ENCODE peak calls at places on chromosomes 5 and 9, in four cellular contexts. One of them, this sample, is unnamed.
A peak's percentile ranks its signal among the peaks of the same experiment; 100 is the strongest.

GRCh38 chr5:143605403-143606005 is 202.0 kb upstream of the NR3C1 start:
- DNase-seq in H1: no peak
- DNase-seq in GM12878: peak; percentile 60
- DNase-seq in HepG2: no peak
- DNase-seq in this sample: no peak

GRCh38 chr9:131395027-131395744 is 1.3 kb downstream of the PRRC2B start:
- DNase-seq in GM12878: peak; percentile 26
- DNase-seq in HepG2: no peak
- DNase-seq in H1: peak; percentile 71
- DNase-seq in this sample: no peak

GRCh38 chr9:88781500-88782391 is 209.5 kb upstream of the S1PR3 start:
- DNase-seq in GM12878: no peak
- DNase-seq in H1: no peak
- DNase-seq in HepG2: peak; percentile 23
- DNase-seq in this sample: peak; percentile 35

GRCh38 chr5:128534729-128535128 is 3.3 kb downstream of the FBN2 start:
- DNase-seq in GM12878: no peak
- DNase-seq in HepG2: no peak
- DNase-seq in H1: no peak
- DNase-seq in this sample: no peak

GRCh38 chr5:170097934-170098333 is 7.8 kb upstream of the FOXI1 start:
- DNase-seq in H1: no peak
- DNase-seq in GM12878: no peak
- DNase-seq in HepG2: no peak
- DNase-seq in this sample: no peak

GRCh38 chr5:107885601-107886000 is 214.9 kb upstream of the EFNA5 start:
- DNase-seq in H1: no peak
- DNase-seq in GM12878: no peak
- DNase-seq in HepG2: no peak
- DNase-seq in this sample: no peak

GRCh38 chr5:671459-672328 is 21.5 kb downstream of the TPPP start:
- DNase-seq in H1: peak; percentile 90
- DNase-seq in GM12878: no peak
- DNase-seq in HepG2: peak; percentile 57
- DNase-seq in this sample: peak; percentile 36

GRCh38 chr9:4413856-4414255 is 76.4 kb upstream of the SLC1A1 start:
- DNase-seq in H1: no peak
- DNase-seq in HepG2: no peak
- DNase-seq in GM12878: no peak
- DNase-seq in this sample: no peak

GRCh38 chr5:143056331-143056689 is 286.1 kb downstream of the ARHGAP26 start:
- DNase-seq in H1: no peak
- DNase-seq in GM12878: no peak
- DNase-seq in HepG2: no peak
- DNase-seq in this sample: no peak

GRCh38 chr5:39420482-39421145 is 4.2 kb downstream of the DAB2 start:
- DNase-seq in HepG2: no peak
- DNase-seq in H1: no peak
- DNase-seq in GM12878: no peak
- DNase-seq in this sample: no peak

GRCh38 chr5:39419830-39420229 is 5.0 kb downstream of the DAB2 start:
- DNase-seq in HepG2: no peak
- DNase-seq in GM12878: no peak
- DNase-seq in H1: no peak
- DNase-seq in this sample: no peak

GRCh38 chr5:39423331-39423751 is 1.4 kb downstream of the DAB2 start:
- DNase-seq in GM12878: no peak
- DNase-seq in H1: no peak
- DNase-seq in HepG2: no peak
- DNase-seq in this sample: no peak

GRCh38 chr5:39422886-39423285 is 1.9 kb downstream of the DAB2 start:
- DNase-seq in HepG2: peak; percentile 56
- DNase-seq in GM12878: no peak
- DNase-seq in H1: no peak
- DNase-seq in this sample: no peak

DNA sequence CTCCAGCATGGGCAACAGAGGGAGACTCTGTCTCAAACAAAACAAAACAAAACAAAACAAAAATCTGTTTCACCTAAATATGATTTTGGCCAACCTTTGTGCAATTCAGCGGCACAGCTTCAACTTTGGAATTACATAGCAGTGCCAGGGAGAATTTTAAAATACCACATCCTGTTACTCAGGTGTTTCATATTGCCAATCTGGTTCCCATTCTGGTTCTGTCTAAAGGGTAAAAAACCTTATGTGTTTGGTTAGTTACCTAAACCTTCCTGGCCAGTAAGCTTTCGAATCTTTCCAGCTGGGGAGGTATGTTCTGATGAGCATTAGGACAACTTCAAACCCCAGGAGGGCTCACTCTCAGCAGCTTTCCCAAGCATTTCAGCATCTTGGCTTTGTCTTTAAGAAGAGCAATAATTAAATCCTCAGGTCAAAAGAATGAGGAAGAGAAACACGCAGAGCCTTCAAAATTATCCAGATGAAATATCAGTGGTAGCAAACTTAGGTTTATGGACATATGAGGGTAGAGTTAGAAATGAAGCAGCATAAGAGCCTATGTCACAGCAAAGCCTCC is 2.7 kb downstream of the DAB2 start:
- DNase-seq in HepG2: no peak
- DNase-seq in H1: no peak
- DNase-seq in GM12878: no peak
- DNase-seq in this sample: no peak
- H3K4me3 ChIP-seq in HepG2: no peak overlapping the region
- H3K4me3 ChIP-seq in H1: no peak overlapping the region
- H3K4me3 ChIP-seq in GM12878: no peak overlapping the region
- H3K4me3 ChIP-seq in this sample: no peak overlapping the region

DNA sequence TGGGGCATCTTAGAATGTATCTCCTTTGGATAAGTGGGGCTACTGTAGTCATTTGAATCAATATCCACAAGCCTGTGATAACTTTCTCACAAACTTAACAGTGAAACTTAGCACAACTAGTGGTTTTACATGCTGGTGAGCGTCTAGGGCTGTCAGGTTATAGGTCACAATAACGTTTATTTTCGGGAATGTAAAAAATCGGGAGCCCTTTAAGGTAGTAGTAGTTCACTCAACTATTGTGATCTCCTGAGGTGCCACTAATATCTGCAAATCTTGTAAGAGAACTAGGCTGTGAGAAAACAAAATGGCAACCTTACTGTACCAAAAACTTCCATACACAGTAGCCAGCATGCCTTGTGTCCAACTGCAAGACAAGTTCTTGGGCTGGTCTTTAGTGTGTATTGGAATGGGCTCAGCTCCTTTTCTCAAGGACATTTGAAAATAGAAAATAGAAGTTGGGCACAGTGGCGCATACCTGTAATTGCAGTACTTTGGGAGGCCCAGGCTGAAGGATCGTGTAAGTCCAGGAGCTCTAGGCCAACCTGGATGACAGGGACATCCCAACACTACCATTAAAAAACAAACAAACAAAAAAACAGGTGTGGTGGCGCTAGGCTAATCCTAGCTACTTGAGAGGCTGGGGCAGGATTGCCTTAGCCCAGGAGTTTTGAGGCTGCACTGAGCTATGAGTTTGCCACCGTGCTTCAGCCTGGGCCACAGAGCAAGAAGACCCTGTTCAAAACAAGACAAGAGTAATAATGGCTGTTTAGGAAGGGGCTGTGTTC is 5.2 kb upstream of the PKN3 start:
- DNase-seq in GM12878: no peak
- DNase-seq in H1: no peak
- DNase-seq in HepG2: no peak
- DNase-seq in this sample: no peak
- TF ChIP-seq YY1 in GM12878: no peak
- TF ChIP-seq YY1 in H1: no peak
- TF ChIP-seq YY1 in HepG2: no peak
- TF ChIP-seq YY1 in this sample: no peak

DNA sequence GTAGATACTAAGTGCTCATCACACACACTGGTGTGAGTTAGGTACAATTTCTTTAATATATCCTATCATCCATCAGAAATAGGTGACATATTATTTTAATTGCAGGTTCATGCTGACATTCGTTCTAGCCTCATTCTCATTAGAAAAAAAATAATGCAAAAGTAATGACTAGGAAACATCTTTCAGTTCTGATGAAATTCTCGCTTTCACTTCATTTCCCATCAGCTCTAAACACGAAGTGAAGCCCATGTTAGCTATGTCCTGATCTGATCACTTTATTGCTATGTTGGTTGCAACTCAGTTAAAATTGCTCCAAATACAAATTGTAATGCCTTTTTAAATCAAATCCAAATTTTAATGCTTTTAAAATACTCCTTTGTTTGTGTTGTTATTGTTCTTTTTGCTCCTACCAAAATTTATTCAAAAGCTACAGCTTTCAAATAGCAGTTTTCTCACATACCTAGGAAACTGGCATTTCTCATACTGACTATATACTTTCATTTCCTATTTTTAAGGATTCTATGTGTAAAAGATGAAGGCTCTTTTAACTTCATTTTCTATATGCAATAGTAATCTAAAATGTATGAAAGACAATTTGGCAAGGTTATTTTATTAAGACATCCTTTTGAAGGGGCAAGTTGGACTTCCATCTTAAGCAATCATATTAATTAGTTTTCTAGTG is 1237.8 kb upstream of the ACO1 start:
- DNase-seq in HepG2: no peak
- DNase-seq in GM12878: no peak
- DNase-seq in H1: no peak
- DNase-seq in this sample: no peak
- TF ChIP-seq SUZ12 in HepG2: no peak
- TF ChIP-seq SUZ12 in GM12878: no peak
- TF ChIP-seq SUZ12 in H1: no peak
- TF ChIP-seq SUZ12 in this sample: no peak

DNA sequence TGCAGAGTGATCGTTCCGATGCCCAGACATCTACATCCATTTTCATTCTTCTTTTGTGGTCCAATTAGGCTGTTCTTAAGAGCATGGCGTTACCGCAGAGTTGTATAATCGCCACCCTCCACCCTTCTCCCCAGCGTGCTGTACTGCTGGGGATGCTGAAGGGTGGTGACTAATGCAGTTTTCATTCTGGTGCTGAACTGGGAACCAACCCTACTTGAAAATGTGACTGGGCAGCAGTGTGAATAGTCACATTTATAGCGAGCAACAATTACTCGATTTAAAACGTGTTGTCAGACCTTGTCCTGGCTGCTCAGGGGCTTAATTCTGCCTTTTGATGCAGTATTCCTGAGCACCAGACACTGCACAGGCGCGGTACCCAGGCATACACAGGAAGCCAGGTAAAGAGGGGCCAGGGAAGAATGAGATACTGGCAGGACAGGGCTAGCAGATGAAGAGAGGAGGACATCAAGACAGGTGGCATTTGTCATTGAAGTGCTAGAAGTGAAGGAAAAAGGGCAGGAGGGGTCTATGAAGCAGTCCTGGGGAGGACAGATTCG is 719 bp upstream of the ISCA1 start:
- DNase-seq in HepG2: no peak
- DNase-seq in GM12878: no peak
- DNase-seq in H1: no peak
- DNase-seq in this sample: no peak
- H3K4me3 ChIP-seq in HepG2: peak overlapping the region; percentile 69
- H3K4me3 ChIP-seq in GM12878: peak overlapping the region; percentile 83
- H3K4me3 ChIP-seq in H1: peak overlapping the region; percentile 78
- H3K4me3 ChIP-seq in this sample: peak overlapping the region; percentile 97

DNA sequence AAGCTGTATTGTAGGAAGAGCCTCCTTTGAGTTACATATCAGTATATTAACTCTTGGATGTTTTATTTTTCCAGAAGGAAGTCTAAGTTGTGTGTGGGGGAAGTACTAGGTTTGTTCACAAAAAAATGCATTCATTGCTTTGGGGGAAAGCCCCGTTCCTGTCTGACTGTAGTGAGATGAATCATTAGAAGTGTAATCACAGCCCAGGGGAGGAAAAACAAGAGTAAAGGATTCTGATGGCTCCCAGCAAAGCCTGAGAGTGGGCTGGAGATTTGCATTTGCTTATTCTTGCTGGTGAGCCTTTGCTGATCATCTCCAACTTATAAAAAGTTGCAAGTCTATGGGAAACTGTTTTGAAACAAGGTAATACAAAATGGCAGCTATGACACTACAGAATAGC is 132.9 kb upstream of the IQGAP2 start:
- DNase-seq in GM12878: no peak
- DNase-seq in HepG2: no peak
- DNase-seq in H1: no peak
- DNase-seq in this sample: no peak
- TF ChIP-seq YY1 in GM12878: no peak
- TF ChIP-seq YY1 in HepG2: no peak
- TF ChIP-seq YY1 in H1: no peak
- TF ChIP-seq YY1 in this sample: no peak

DNA sequence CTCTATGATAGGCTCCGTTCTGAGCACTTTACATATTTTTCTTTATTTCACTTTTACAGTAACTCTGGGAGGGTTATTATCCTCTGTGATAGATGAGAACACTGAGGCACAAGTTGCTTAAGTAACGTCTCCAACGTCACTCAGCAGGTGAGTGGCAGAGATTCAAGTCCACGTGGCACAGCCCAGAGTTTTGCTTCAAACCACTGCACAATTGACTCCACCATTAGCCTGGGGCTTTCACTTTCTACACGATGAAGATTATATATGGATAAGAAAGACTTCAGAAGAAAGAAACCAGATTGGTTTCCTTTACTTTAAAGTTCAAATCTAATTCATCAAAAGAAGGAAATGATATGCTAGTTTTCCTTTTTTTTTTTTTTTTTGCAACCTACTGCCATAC is 245.9 kb downstream of the SYK start:
- DNase-seq in HepG2: no peak
- DNase-seq in H1: no peak
- DNase-seq in GM12878: no peak
- DNase-seq in this sample: no peak
- TF ChIP-seq SUZ12 in HepG2: no peak
- TF ChIP-seq SUZ12 in H1: no peak
- TF ChIP-seq SUZ12 in GM12878: no peak
- TF ChIP-seq SUZ12 in this sample: no peak

DNA sequence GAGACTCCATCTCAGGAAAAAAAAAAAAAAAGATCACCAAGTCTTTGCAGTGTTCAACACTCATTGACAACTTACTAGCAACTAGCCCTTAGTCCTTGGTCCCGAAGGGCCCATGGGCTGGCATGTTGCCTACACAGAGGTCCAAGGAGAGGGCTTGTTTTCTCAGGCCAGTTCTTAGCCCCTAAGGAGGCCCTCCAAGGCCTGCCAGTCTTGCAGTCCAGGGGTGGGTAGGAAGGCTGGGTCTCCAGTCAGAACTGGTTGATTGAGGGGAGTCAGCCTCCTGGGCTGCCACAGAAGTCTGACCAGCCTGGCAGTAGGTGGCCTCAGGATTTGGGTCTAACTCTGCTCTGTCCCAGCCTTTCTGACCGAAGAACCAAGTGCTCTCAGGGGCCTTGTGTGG is 32.7 kb downstream of the IER5L start:
- DNase-seq in HepG2: no peak
- DNase-seq in GM12878: no peak
- DNase-seq in H1: no peak
- DNase-seq in this sample: no peak
- H3K4me3 ChIP-seq in HepG2: no peak overlapping the region
- H3K4me3 ChIP-seq in GM12878: no peak overlapping the region
- H3K4me3 ChIP-seq in H1: no peak overlapping the region
- H3K4me3 ChIP-seq in this sample: no peak overlapping the region

GRCh38 chr9:120117081-120117480 is 462.9 kb downstream of the CDK5RAP2 start:
- DNase-seq in HepG2: no peak
- DNase-seq in GM12878: no peak
- DNase-seq in H1: no peak
- DNase-seq in this sample: peak; percentile 72
- TF ChIP-seq YY1 in HepG2: no peak
- TF ChIP-seq YY1 in GM12878: no peak
- TF ChIP-seq YY1 in H1: no peak
- TF ChIP-seq YY1 in this sample: no peak

This sample was measured in NT2/D1.